ENCODE peak calls at places on chromosome 4, in eight cellular contexts. One of them, this sample, is unnamed.

GRCh38 chr4:185508162-185508561 is 27.1 kb downstream of the PDLIM3 start:
- DNase-seq in aorta: no peak
- DNase-seq in tibial nerve: no peak
- DNase-seq in pancreas: no peak
- DNase-seq in colonic mucosa: no peak
- DNase-seq in small intestine: no peak
- DNase-seq in tibial artery: no peak
- DNase-seq in OCI-LY7: no peak
- DNase-seq in this sample: no peak

GRCh38 chr4:169238445-169238844 is 32.3 kb downstream of the SH3RF1 start:
- DNase-seq in aorta: no peak
- DNase-seq in tibial nerve: no peak
- DNase-seq in pancreas: no peak
- DNase-seq in colonic mucosa: no peak
- DNase-seq in small intestine: no peak
- DNase-seq in tibial artery: no peak
- DNase-seq in OCI-LY7: no peak
- DNase-seq in this sample: no peak

GRCh38 chr4:58617226-58617625 is 1507.0 kb upstream of the IGFBP7 start:
- DNase-seq in aorta: no peak
- DNase-seq in tibial nerve: no peak
- DNase-seq in pancreas: no peak
- DNase-seq in colonic mucosa: no peak
- DNase-seq in small intestine: no peak
- DNase-seq in tibial artery: no peak
- DNase-seq in OCI-LY7: no peak
- DNase-seq in this sample: no peak

GRCh38 chr4:133156096-133156495 is 7.0 kb downstream of the PCDH10 start:
- DNase-seq in aorta: no peak
- DNase-seq in tibial nerve: no peak
- DNase-seq in pancreas: no peak
- DNase-seq in colonic mucosa: no peak
- DNase-seq in small intestine: no peak
- DNase-seq in tibial artery: no peak
- DNase-seq in OCI-LY7: no peak
- DNase-seq in this sample: no peak

GRCh38 chr4:188387134-188387791 is 248.0 kb downstream of the TRIML1 start:
- DNase-seq in aorta: no peak
- DNase-seq in tibial nerve: no peak
- DNase-seq in pancreas: no peak
- DNase-seq in colonic mucosa: no peak
- DNase-seq in small intestine: no peak
- DNase-seq in tibial artery: no peak
- DNase-seq in OCI-LY7: no peak
- DNase-seq in this sample: no peak

GRCh38 chr4:166816901-166817300 is 417.4 kb downstream of the SPOCK3 start:
- DNase-seq in aorta: no peak
- DNase-seq in tibial nerve: no peak
- DNase-seq in pancreas: peak; percentile 24
- DNase-seq in colonic mucosa: peak; percentile 82
- DNase-seq in small intestine: peak; percentile 97
- DNase-seq in tibial artery: no peak
- DNase-seq in OCI-LY7: no peak
- DNase-seq in this sample: no peak

GRCh38 chr4:42331914-42332368 is 65.3 kb upstream of the SHISA3 start:
- DNase-seq in aorta: no peak
- DNase-seq in tibial nerve: peak; percentile 39
- DNase-seq in pancreas: no peak
- DNase-seq in colonic mucosa: no peak
- DNase-seq in small intestine: peak; percentile 86
- DNase-seq in tibial artery: peak; percentile 52
- DNase-seq in OCI-LY7: no peak
- DNase-seq in this sample: peak; percentile 56

GRCh38 chr4:3375688-3376087 is 66.1 kb upstream of the HGFAC start:
- DNase-seq in aorta: no peak
- DNase-seq in tibial nerve: no peak
- DNase-seq in pancreas: no peak
- DNase-seq in colonic mucosa: no peak
- DNase-seq in small intestine: no peak
- DNase-seq in tibial artery: no peak
- DNase-seq in OCI-LY7: no peak
- DNase-seq in this sample: no peak

GRCh38 chr4:63790377-63790776 is 618.9 kb downstream of the TECRL start:
- DNase-seq in aorta: no peak
- DNase-seq in tibial nerve: no peak
- DNase-seq in pancreas: no peak
- DNase-seq in colonic mucosa: no peak
- DNase-seq in small intestine: no peak
- DNase-seq in tibial artery: no peak
- DNase-seq in OCI-LY7: no peak
- DNase-seq in this sample: no peak

GRCh38 chr4:82500106-82500738 is 61.6 kb downstream of the TMEM150C start:
- DNase-seq in aorta: no peak
- DNase-seq in tibial nerve: no peak
- DNase-seq in pancreas: no peak
- DNase-seq in colonic mucosa: no peak
- DNase-seq in small intestine: no peak
- DNase-seq in tibial artery: no peak
- DNase-seq in OCI-LY7: no peak
- DNase-seq in this sample: no peak

GRCh38 chr4:5710065-5710961 is 688 bp upstream of the EVC start:
- DNase-seq in aorta: no peak
- DNase-seq in tibial nerve: no peak
- DNase-seq in pancreas: no peak
- DNase-seq in colonic mucosa: no peak
- DNase-seq in small intestine: no peak
- DNase-seq in tibial artery: no peak
- DNase-seq in OCI-LY7: no peak
- DNase-seq in this sample: no peak

GRCh38 chr4:102345795-102346100 is 466 bp upstream of the SLC39A8 start:
- DNase-seq in aorta: no peak
- DNase-seq in tibial nerve: no peak
- DNase-seq in pancreas: no peak
- DNase-seq in colonic mucosa: no peak
- DNase-seq in small intestine: peak; percentile 9
- DNase-seq in tibial artery: no peak
- DNase-seq in OCI-LY7: no peak
- DNase-seq in this sample: no peak

GRCh38 chr4:54635329-54635728 is 22.4 kb upstream of the KIT start:
- DNase-seq in aorta: no peak
- DNase-seq in tibial nerve: no peak
- DNase-seq in pancreas: no peak
- DNase-seq in colonic mucosa: no peak
- DNase-seq in small intestine: no peak
- DNase-seq in tibial artery: no peak
- DNase-seq in OCI-LY7: no peak
- DNase-seq in this sample: no peak

GRCh38 chr4:110245567-110245966 is 47.2 kb upstream of the ELOVL6 start:
- DNase-seq in aorta: no peak
- DNase-seq in tibial nerve: no peak
- DNase-seq in pancreas: no peak
- DNase-seq in colonic mucosa: no peak
- DNase-seq in small intestine: no peak
- DNase-seq in tibial artery: no peak
- DNase-seq in OCI-LY7: no peak
- DNase-seq in this sample: no peak

GRCh38 chr4:30068234-30068633 is 651.9 kb upstream of the PCDH7 start:
- DNase-seq in aorta: no peak
- DNase-seq in tibial nerve: no peak
- DNase-seq in pancreas: no peak
- DNase-seq in colonic mucosa: no peak
- DNase-seq in small intestine: no peak
- DNase-seq in tibial artery: no peak
- DNase-seq in OCI-LY7: no peak
- DNase-seq in this sample: no peak

DNA sequence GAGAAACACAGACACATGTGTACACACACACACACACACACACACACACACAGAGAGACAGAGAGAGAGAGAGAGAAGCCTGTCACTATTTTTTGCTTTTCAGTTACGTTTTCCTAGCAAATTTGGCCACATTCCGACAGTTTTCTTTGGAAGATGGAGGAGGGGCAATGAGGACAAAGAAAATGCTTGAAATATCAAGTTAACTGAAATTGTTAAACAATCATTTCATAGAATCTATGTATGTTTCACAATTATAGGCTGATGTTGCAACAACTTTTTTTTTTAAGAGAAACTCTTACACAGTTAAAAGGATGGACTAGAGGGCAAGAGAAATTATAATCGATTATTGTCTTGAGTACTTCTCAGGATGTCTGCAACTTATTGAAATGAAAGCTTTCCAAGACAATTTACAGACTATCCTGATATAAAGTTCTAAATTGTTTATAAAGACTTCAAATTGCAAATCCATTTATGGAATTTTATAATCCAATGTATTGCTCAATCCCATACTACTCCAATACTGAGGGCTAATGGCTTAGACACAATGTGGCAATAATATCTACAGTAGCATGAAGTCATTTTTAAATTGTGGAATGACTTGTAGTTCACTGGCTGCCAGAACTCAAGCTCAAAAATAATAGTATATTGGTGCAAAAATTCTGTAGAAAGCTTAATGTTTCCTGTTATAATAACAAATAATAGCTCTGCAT is 647.0 kb upstream of the PCDH7 start:
- DNase-seq in aorta: no peak
- DNase-seq in tibial nerve: no peak
- DNase-seq in pancreas: no peak
- DNase-seq in colonic mucosa: no peak
- DNase-seq in small intestine: no peak
- DNase-seq in tibial artery: no peak
- DNase-seq in OCI-LY7: no peak
- DNase-seq in this sample: no peak
- H3K9me3 ChIP-seq in aorta: no peaks in the 10 kb centered on the region
- H3K9me3 ChIP-seq in tibial nerve: no peaks in the 10 kb centered on the region
- H3K9me3 ChIP-seq in pancreas: no peaks in the 10 kb centered on the region
- H3K9me3 ChIP-seq in colonic mucosa: no peaks in the 10 kb centered on the region
- H3K9me3 ChIP-seq in small intestine: peaks cover under 1% of the 10 kb centered on the region
- H3K9me3 ChIP-seq in tibial artery: no peaks in the 10 kb centered on the region
- H3K9me3 ChIP-seq in OCI-LY7: peaks cover 7% of the 10 kb centered on the region
- H3K9me3 ChIP-seq in this sample: peaks cover 18% of the 10 kb centered on the region

GRCh38 chr4:16725252-16725651 is 173.2 kb downstream of the LDB2 start:
- DNase-seq in aorta: no peak
- DNase-seq in tibial nerve: no peak
- DNase-seq in pancreas: no peak
- DNase-seq in colonic mucosa: no peak
- DNase-seq in small intestine: no peak
- DNase-seq in tibial artery: no peak
- DNase-seq in OCI-LY7: no peak
- DNase-seq in this sample: no peak

GRCh38 chr4:16727218-16727617 is 171.2 kb downstream of the LDB2 start:
- DNase-seq in aorta: no peak
- DNase-seq in tibial nerve: no peak
- DNase-seq in pancreas: no peak
- DNase-seq in colonic mucosa: no peak
- DNase-seq in small intestine: no peak
- DNase-seq in tibial artery: no peak
- DNase-seq in OCI-LY7: no peak
- DNase-seq in this sample: no peak

GRCh38 chr4:16722386-16722785 is 176.1 kb downstream of the LDB2 start:
- DNase-seq in aorta: no peak
- DNase-seq in tibial nerve: no peak
- DNase-seq in pancreas: no peak
- DNase-seq in colonic mucosa: no peak
- DNase-seq in small intestine: no peak
- DNase-seq in tibial artery: no peak
- DNase-seq in OCI-LY7: no peak
- DNase-seq in this sample: no peak

GRCh38 chr4:16717266-16717970 is 181.0 kb downstream of the LDB2 start:
- DNase-seq in aorta: no peak
- DNase-seq in tibial nerve: no peak
- DNase-seq in pancreas: no peak
- DNase-seq in colonic mucosa: no peak
- DNase-seq in small intestine: no peak
- DNase-seq in tibial artery: no peak
- DNase-seq in OCI-LY7: no peak
- DNase-seq in this sample: no peak

GRCh38 chr4:16721618-16722291 is 176.7 kb downstream of the LDB2 start:
- DNase-seq in aorta: no peak
- DNase-seq in tibial nerve: no peak
- DNase-seq in pancreas: peak; percentile 15
- DNase-seq in colonic mucosa: no peak
- DNase-seq in small intestine: peak; percentile 43
- DNase-seq in tibial artery: no peak
- DNase-seq in OCI-LY7: no peak
- DNase-seq in this sample: no peak
- H3K4me3 ChIP-seq in aorta: no peak overlapping the region
- H3K4me3 ChIP-seq in tibial nerve: no peak overlapping the region
- H3K4me3 ChIP-seq in pancreas: no peak overlapping the region
- H3K4me3 ChIP-seq in colonic mucosa: no peak overlapping the region
- H3K4me3 ChIP-seq in small intestine: no peak overlapping the region
- H3K4me3 ChIP-seq in tibial artery: no peak overlapping the region
- H3K4me3 ChIP-seq in OCI-LY7: no peak overlapping the region
- H3K4me3 ChIP-seq in this sample: peak overlapping the region; percentile 26

DNA sequence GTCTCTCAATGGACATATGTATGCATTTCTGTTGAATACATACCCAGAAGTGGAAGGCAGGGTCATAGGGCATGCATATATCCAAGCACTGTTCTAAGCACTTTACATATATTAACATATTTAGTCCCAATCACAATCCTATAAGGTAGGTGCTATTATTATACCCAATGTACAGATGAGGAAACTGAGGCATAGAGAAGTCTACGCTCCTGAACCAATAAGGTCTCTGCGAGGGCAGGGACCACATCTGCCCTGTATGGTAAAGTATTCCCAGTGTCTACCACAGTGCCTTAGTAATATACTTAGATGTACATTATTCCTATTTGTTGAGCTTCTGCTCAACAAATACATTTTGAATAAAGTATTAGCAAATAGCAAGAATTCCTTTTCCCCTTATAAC is 5.2 kb downstream of the PPAT start:
- DNase-seq in aorta: no peak
- DNase-seq in tibial nerve: no peak
- DNase-seq in pancreas: no peak
- DNase-seq in colonic mucosa: no peak
- DNase-seq in small intestine: no peak
- DNase-seq in tibial artery: no peak
- DNase-seq in OCI-LY7: no peak
- DNase-seq in this sample: no peak
- H3K9me3 ChIP-seq in aorta: no peaks in the 10 kb centered on the region
- H3K9me3 ChIP-seq in tibial nerve: no peaks in the 10 kb centered on the region
- H3K9me3 ChIP-seq in pancreas: no peaks in the 10 kb centered on the region
- H3K9me3 ChIP-seq in colonic mucosa: no peaks in the 10 kb centered on the region
- H3K9me3 ChIP-seq in small intestine: no peaks in the 10 kb centered on the region
- H3K9me3 ChIP-seq in tibial artery: no peaks in the 10 kb centered on the region
- H3K9me3 ChIP-seq in OCI-LY7: peaks cover 6% of the 10 kb centered on the region
- H3K9me3 ChIP-seq in this sample: no peaks in the 10 kb centered on the region

DNA sequence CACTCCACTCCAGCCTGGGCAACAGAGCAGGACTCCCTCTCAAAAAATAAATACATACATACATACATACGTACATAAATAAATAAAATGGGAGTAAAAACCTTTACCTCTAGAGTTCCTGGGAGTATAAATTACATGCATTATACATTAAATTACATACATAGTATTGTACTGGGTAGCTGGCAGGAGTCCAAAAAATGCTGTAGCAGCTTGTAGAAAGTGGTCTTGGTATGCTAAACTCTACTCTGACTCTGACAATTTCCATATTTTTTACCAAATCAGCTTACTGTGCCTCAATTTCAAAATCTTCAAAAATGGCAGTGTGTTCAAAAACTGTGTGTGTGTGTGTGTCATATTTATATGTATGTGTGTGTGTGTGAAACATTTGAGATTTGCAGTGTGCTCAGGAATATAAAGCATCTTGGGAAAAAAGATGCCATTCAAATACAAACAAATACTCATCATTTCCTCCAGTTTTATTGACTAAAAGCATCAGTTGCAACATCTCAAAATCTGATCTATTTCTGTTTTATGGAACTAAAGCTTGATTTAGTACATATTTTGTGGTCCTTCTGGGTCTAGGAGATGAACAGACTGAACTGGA is 171.7 kb downstream of the SHROOM3 start:
- DNase-seq in aorta: no peak
- DNase-seq in tibial nerve: no peak
- DNase-seq in pancreas: no peak
- DNase-seq in colonic mucosa: no peak
- DNase-seq in small intestine: no peak
- DNase-seq in tibial artery: no peak
- DNase-seq in OCI-LY7: no peak
- DNase-seq in this sample: no peak
- H3K4me3 ChIP-seq in aorta: no peak overlapping the region
- H3K4me3 ChIP-seq in tibial nerve: no peak overlapping the region
- H3K4me3 ChIP-seq in pancreas: no peak overlapping the region
- H3K4me3 ChIP-seq in colonic mucosa: no peak overlapping the region
- H3K4me3 ChIP-seq in small intestine: no peak overlapping the region
- H3K4me3 ChIP-seq in tibial artery: no peak overlapping the region
- H3K4me3 ChIP-seq in OCI-LY7: no peak overlapping the region
- H3K4me3 ChIP-seq in this sample: no peak overlapping the region

This sample was measured in left ventricle myocardium inferior.